ENCODE peak calls at places on chromosomes 4 and X, in seven cellular contexts. One of them, this sample, is unnamed.

GRCh38 chr4:34148322-34148908 is 2095.9 kb downstream of the ARAP2 start:
- DNase-seq in T47D: no peak
- DNase-seq in GDM1: no peak
- DNase-seq in LoVo: no peak
- DNase-seq in NCI-H2107: no peak
- DNase-seq in activated gamma-delta T cell treated with Interleukin-2 at 50 U/mL for 16 hours: no peak
- DNase-seq in ELR: peak
- DNase-seq in this sample: no peak

GRCh38 chr4:14627038-14627437 is 375.2 kb upstream of the CPEB2 start:
- DNase-seq in T47D: no peak
- DNase-seq in GDM1: no peak
- DNase-seq in LoVo: no peak
- DNase-seq in NCI-H2107: no peak
- DNase-seq in activated gamma-delta T cell treated with Interleukin-2 at 50 U/mL for 16 hours: no peak
- DNase-seq in ELR: no peak
- DNase-seq in this sample: no peak

GRCh38 chrX:55057691-55058249 is 17.1 kb upstream of the PAGE2B start:
- DNase-seq in T47D: no peak
- DNase-seq in GDM1: peak
- DNase-seq in LoVo: peak
- DNase-seq in NCI-H2107: peak
- DNase-seq in activated gamma-delta T cell treated with Interleukin-2 at 50 U/mL for 16 hours: peak
- DNase-seq in ELR: peak
- DNase-seq in this sample: no peak

GRCh38 chrX:152913354-152913753 is 15.5 kb downstream of the ZNF185 start:
- DNase-seq in T47D: no peak
- DNase-seq in GDM1: peak
- DNase-seq in LoVo: no peak
- DNase-seq in NCI-H2107: no peak
- DNase-seq in activated gamma-delta T cell treated with Interleukin-2 at 50 U/mL for 16 hours: no peak
- DNase-seq in ELR: no peak
- DNase-seq in this sample: no peak

GRCh38 chr4:75745721-75746199 is 21.4 kb downstream of the USO1 start:
- DNase-seq in T47D: no peak
- DNase-seq in GDM1: no peak
- DNase-seq in LoVo: no peak
- DNase-seq in NCI-H2107: no peak
- DNase-seq in activated gamma-delta T cell treated with Interleukin-2 at 50 U/mL for 16 hours: no peak
- DNase-seq in ELR: no peak
- DNase-seq in this sample: no peak

GRCh38 chr4:103098746-103099421 is 750 bp downstream of the BDH2 start:
- DNase-seq in T47D: no peak
- DNase-seq in GDM1: no peak
- DNase-seq in LoVo: no peak
- DNase-seq in NCI-H2107: no peak
- DNase-seq in activated gamma-delta T cell treated with Interleukin-2 at 50 U/mL for 16 hours: no peak
- DNase-seq in ELR: no peak
- DNase-seq in this sample: no peak

GRCh38 chr4:62004881-62005280 is 804.8 kb downstream of the ADGRL3 start:
- DNase-seq in T47D: no peak
- DNase-seq in GDM1: no peak
- DNase-seq in LoVo: no peak
- DNase-seq in NCI-H2107: no peak
- DNase-seq in activated gamma-delta T cell treated with Interleukin-2 at 50 U/mL for 16 hours: no peak
- DNase-seq in ELR: no peak
- DNase-seq in this sample: no peak

GRCh38 chrX:3532571-3532970 is 180.9 kb downstream of the PRKX start:
- DNase-seq in T47D: no peak
- DNase-seq in GDM1: no peak
- DNase-seq in LoVo: no peak
- DNase-seq in NCI-H2107: no peak
- DNase-seq in activated gamma-delta T cell treated with Interleukin-2 at 50 U/mL for 16 hours: no peak
- DNase-seq in ELR: no peak
- DNase-seq in this sample: no peak

GRCh38 chr4:57442834-57443291 is 332.7 kb upstream of the IGFBP7 start:
- DNase-seq in T47D: peak
- DNase-seq in GDM1: no peak
- DNase-seq in LoVo: peak
- DNase-seq in NCI-H2107: peak
- DNase-seq in activated gamma-delta T cell treated with Interleukin-2 at 50 U/mL for 16 hours: no peak
- DNase-seq in ELR: peak
- DNase-seq in this sample: no peak

GRCh38 chrX:23332888-23333821 is 1.5 kb upstream of the PTCHD1 start:
- DNase-seq in T47D: no peak
- DNase-seq in GDM1: no peak
- DNase-seq in LoVo: no peak
- DNase-seq in NCI-H2107: no peak
- DNase-seq in activated gamma-delta T cell treated with Interleukin-2 at 50 U/mL for 16 hours: no peak
- DNase-seq in ELR: no peak
- DNase-seq in this sample: no peak

GRCh38 chrX:31500920-31501319 is 429.1 kb upstream of the FTHL17 start:
- DNase-seq in T47D: no peak
- DNase-seq in GDM1: no peak
- DNase-seq in LoVo: no peak
- DNase-seq in NCI-H2107: no peak
- DNase-seq in activated gamma-delta T cell treated with Interleukin-2 at 50 U/mL for 16 hours: no peak
- DNase-seq in ELR: peak
- DNase-seq in this sample: no peak

GRCh38 chr4:103947617-103948016 is 227.8 kb upstream of the TACR3 start:
- DNase-seq in T47D: no peak
- DNase-seq in GDM1: no peak
- DNase-seq in LoVo: no peak
- DNase-seq in NCI-H2107: no peak
- DNase-seq in activated gamma-delta T cell treated with Interleukin-2 at 50 U/mL for 16 hours: no peak
- DNase-seq in ELR: no peak
- DNase-seq in this sample: no peak

GRCh38 chr4:30945586-30945985 is 225.4 kb downstream of the PCDH7 start:
- DNase-seq in T47D: no peak
- DNase-seq in GDM1: no peak
- DNase-seq in LoVo: peak
- DNase-seq in NCI-H2107: no peak
- DNase-seq in activated gamma-delta T cell treated with Interleukin-2 at 50 U/mL for 16 hours: no peak
- DNase-seq in ELR: no peak
- DNase-seq in this sample: no peak

GRCh38 chrX:46759645-46759974 is 692 bp upstream of the SLC9A7 start:
- DNase-seq in T47D: no peak
- DNase-seq in GDM1: no peak
- DNase-seq in LoVo: peak
- DNase-seq in NCI-H2107: no peak
- DNase-seq in activated gamma-delta T cell treated with Interleukin-2 at 50 U/mL for 16 hours: no peak
- DNase-seq in ELR: peak
- DNase-seq in this sample: no peak

GRCh38 chr4:72442147-72442546 is 126.9 kb downstream of the ADAMTS3 start:
- DNase-seq in T47D: no peak
- DNase-seq in GDM1: no peak
- DNase-seq in LoVo: no peak
- DNase-seq in NCI-H2107: no peak
- DNase-seq in activated gamma-delta T cell treated with Interleukin-2 at 50 U/mL for 16 hours: no peak
- DNase-seq in ELR: no peak
- DNase-seq in this sample: no peak

GRCh38 chr4:22504931-22505330 is 10.9 kb downstream of the ADGRA3 start:
- DNase-seq in T47D: no peak
- DNase-seq in GDM1: no peak
- DNase-seq in LoVo: no peak
- DNase-seq in NCI-H2107: no peak
- DNase-seq in activated gamma-delta T cell treated with Interleukin-2 at 50 U/mL for 16 hours: no peak
- DNase-seq in ELR: peak
- DNase-seq in this sample: no peak

GRCh38 chr4:26144526-26145167 is 176.2 kb upstream of the RBPJ start:
- DNase-seq in T47D: no peak
- DNase-seq in GDM1: no peak
- DNase-seq in LoVo: peak
- DNase-seq in NCI-H2107: no peak
- DNase-seq in activated gamma-delta T cell treated with Interleukin-2 at 50 U/mL for 16 hours: no peak
- DNase-seq in ELR: no peak
- DNase-seq in this sample: no peak

GRCh38 chr4:47383829-47384427 is 79.6 kb downstream of the COMMD8 start:
- DNase-seq in T47D: no peak
- DNase-seq in GDM1: no peak
- DNase-seq in LoVo: peak
- DNase-seq in NCI-H2107: no peak
- DNase-seq in activated gamma-delta T cell treated with Interleukin-2 at 50 U/mL for 16 hours: no peak
- DNase-seq in ELR: peak
- DNase-seq in this sample: no peak

GRCh38 chrX:111095974-111096870 is at the start of gene PAK3:
- DNase-seq in T47D: peak
- DNase-seq in GDM1: no peak
- DNase-seq in LoVo: peak
- DNase-seq in NCI-H2107: no peak
- DNase-seq in activated gamma-delta T cell treated with Interleukin-2 at 50 U/mL for 16 hours: no peak
- DNase-seq in ELR: peak
- DNase-seq in this sample: no peak